ENCODE peak calls at places on chromosomes 11 and 22, in seven cellular contexts. G is GM12878, I is T47D, E is HepG2, K is HCT116, Q is K562, T is SK-N-SH. M is an unnamed sample.

GRCh38 chr11:111963786-111964385 is 26.7 kb downstream of the DIXDC1 start:
- DNase-seq in G (no peak), I (no peak), E (no peak), K (no peak), Q (no peak), T (no peak), M (no peak)

GRCh38 chr22:22893077-22893805 is 5.6 kb downstream of the IGLL5 start:
- DNase-seq in G (no peak), I (no peak), E (no peak), K (no peak), Q (peak), T (no peak), M (no peak)

GRCh38 chr22:48118654-48119053 is 1356.2 kb downstream of the TBC1D22A start:
- DNase-seq in G (no peak), I (no peak), E (no peak), K (no peak), Q (no peak), T (no peak), M (no peak)

GRCh38 chr11:110070176-110070575 is 23.0 kb upstream of the ZC3H12C start:
- DNase-seq in G (no peak), I (no peak), E (no peak), K (no peak), Q (peak), T (no peak), M (no peak)

GRCh38 chr11:88051386-88051785 is 123.9 kb downstream of the RAB38 start:
- DNase-seq in G (no peak), I (no peak), E (peak), K (no peak), Q (no peak), T (no peak), M (no peak)

GRCh38 chr22:30423296-30423958 is 2.1 kb upstream of the MTFP1 start:
- DNase-seq in G (no peak), I (peak), E (no peak), K (no peak), Q (no peak), T (no peak), M (no peak)

GRCh38 chr22:30564766-30565118 is 9.7 kb downstream of the GAL3ST1 start:
- DNase-seq in G (no peak), I (no peak), E (no peak), K (no peak), Q (no peak), T (no peak), M (no peak)

GRCh38 chr11:100072131-100072530 is 615.0 kb upstream of the ARHGAP42 start:
- DNase-seq in G (no peak), I (no peak), E (no peak), K (no peak), Q (no peak), T (no peak), M (no peak)

GRCh38 chr11:62501432-62501891 is 45.1 kb downstream of the AHNAK start:
- DNase-seq in G (no peak), I (peak), E (peak), K (no peak), Q (no peak), T (no peak), M (no peak)

GRCh38 chr11:114610984-114611944 is 15.7 kb upstream of the NXPE4 start:
- DNase-seq in G (no peak), I (no peak), E (no peak), K (no peak), Q (no peak), T (no peak), M (no peak)

GRCh38 chr22:30044369-30044768 is 35.9 kb upstream of the HORMAD2 start:
- DNase-seq in G (no peak), I (peak), E (peak), K (peak), Q (no peak), T (peak), M (no peak)

GRCh38 chr22:50041361-50042065 is 16.6 kb downstream of the TTLL8 start:
- DNase-seq in G (no peak), I (no peak), E (no peak), K (no peak), Q (no peak), T (peak), M (no peak)

GRCh38 chr11:3367221-3367620 is 11.7 kb downstream of the ZNF195 start:
- DNase-seq in G (no peak), I (no peak), E (no peak), K (no peak), Q (no peak), T (no peak), M (no peak)

GRCh38 chr22:42433754-42434153 is 1.6 kb upstream of the NFAM1 start:
- DNase-seq in G (no peak), I (peak), E (no peak), K (no peak), Q (no peak), T (no peak), M (no peak)
- TF ChIP-seq JUND in G (no peak), I (no peak), E (no peak), K (no peak), Q (no peak), T (no peak), M (no peak)

DNA sequence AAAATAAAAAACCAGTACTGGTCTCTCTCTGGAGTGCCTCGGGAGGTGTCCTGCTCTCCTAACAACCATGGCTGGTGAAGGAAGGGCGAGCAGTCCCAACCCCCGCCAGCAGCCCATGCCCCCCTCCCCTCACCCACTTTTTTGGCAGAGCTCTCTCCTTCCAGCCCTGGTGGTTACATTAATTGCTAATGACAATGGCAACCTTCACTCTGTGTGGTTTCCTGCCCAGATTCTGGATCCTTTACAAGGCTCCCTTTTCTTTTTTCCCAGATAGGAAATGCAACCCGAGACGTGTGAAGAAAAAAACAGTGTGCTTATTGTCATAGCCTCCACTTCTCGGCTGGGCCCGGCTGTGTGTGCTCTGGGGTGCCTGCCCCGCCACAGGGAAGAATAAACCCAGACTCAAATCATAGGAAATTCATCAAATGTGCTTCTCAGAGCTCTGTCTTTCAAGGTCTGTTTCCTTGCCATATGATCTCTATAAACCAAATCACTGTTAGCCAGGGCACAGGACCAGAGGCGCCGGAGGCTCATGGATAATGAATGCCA is 513.0 kb downstream of the SOX6 start:
- DNase-seq in G (no peak), I (no peak), E (no peak), K (no peak), Q (no peak), T (peak), M (no peak)
- TF ChIP-seq JUND in G (no peak), I (no peak), E (no peak), K (no peak), Q (no peak), T (no peak), M (no peak)

GRCh38 chr11:79311461-79311860 is 129.4 kb downstream of the TENM4 start:
- DNase-seq in G (no peak), I (no peak), E (no peak), K (no peak), Q (no peak), T (no peak), M (no peak)

GRCh38 chr11:79313513-79313912 is 127.3 kb downstream of the TENM4 start:
- DNase-seq in G (no peak), I (no peak), E (no peak), K (no peak), Q (no peak), T (no peak), M (no peak)

GRCh38 chr11:79309402-79309801 is 131.4 kb downstream of the TENM4 start:
- DNase-seq in G (no peak), I (no peak), E (no peak), K (no peak), Q (no peak), T (no peak), M (no peak)

GRCh38 chr11:79312591-79313267 is 128.1 kb downstream of the TENM4 start:
- DNase-seq in G (no peak), I (no peak), E (no peak), K (no peak), Q (no peak), T (no peak), M (no peak)

DNA sequence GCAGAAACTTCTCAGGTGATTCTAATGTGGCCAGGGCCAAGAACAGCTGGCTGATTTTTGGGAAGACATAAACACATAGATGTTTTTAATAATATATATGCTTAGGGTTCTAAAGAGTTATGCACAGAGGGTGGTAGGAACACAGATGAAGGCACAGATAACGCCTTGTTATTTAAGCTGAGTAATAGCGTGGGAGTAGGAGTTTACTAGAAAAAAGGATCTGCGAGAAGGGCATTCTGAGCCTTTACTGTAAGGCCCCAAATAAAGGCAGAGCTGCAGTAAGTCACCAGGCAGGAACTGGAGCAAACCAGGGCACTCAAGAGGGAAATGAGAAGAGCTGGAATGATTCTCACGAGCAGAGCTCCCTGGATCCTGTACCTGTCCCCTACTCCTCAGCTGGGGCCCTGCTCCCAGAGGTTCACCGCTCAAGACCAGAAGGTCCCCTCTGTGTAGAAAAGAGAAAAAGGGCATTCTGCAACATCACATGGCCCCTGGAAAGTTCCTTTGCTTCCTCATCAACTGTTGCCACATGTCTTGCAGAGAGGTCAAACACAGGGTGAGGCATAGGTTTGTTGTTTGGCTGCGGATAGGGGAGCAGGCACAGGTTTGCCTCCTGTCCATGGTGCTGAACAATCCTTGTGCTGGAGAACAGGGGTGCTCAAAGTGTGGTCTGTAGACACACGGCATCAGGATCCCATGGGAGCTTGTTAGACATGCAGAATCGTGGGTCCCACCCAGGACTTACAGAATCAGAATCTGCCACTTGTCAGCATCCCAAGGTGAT is 125.7 kb downstream of the TENM4 start:
- DNase-seq in G (no peak), I (peak), E (no peak), K (no peak), Q (no peak), T (no peak), M (peak)
- TF ChIP-seq JUND in G (no peak), I (no peak), E (no peak), K (no peak), Q (no peak), T (no peak), M (no peak)

GRCh38 chr11:75402002-75402773 is 2.9 kb downstream of the RPS3 start:
- DNase-seq in G (no peak), I (no peak), E (no peak), K (no peak), Q (no peak), T (no peak), M (no peak)
- TF ChIP-seq JUND in G (no peak), I (no peak), E (no peak), K (no peak), Q (no peak), T (no peak), M (no peak)

GRCh38 chr11:69731110-69731509 is 27.3 kb upstream of the FGF19 start:
- DNase-seq in G (no peak), I (no peak), E (no peak), K (no peak), Q (no peak), T (no peak), M (no peak)
- TF ChIP-seq JUND in G (no peak), I (no peak), E (no peak), K (no peak), Q (no peak), T (no peak), M (no peak)

DNA sequence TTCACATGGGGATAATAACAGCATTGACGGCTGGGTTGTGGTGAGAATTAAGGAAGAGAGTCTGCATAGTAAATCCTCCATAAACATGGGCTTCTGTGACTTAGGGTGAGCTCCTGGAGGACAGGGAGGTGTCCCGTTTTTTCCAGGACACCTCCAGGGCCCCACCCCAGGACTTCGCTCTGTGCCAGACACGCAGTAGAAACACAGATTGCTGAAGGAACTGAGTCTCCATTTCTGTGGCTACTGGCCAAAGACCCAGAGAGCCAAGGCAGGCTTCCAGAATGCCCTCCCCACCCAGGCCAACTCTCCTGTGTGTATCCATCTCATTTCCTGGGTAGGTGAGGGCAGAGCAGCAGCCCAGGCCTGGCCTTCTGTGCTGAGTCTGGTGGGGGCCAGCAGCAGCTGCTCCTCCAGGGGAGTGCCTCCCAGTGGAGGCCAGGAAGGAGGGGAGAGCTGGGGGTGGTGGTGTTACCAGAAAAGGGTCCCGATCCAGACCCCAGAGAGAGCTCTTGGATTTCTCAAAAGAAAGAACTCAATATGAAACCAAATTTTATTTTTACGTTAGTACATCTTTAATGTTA is 9.5 kb upstream of the RFPL3 start:
- DNase-seq in G (no peak), I (no peak), E (no peak), K (no peak), Q (no peak), T (no peak), M (no peak)
- TF ChIP-seq JUND in G (no peak), I (no peak), E (no peak), K (no peak), Q (no peak), T (no peak), M (no peak)